ENCODE peak calls at places on chromosomes 1 and 21, in six cellular contexts. V is body of pancreas, P is suprapubic skin, T is fibroblast of lung, Z is left ventricle myocardium inferior, H is A549. D is an unnamed sample.
A peak's percentile ranks its signal among the peaks of the same experiment; 100 is the strongest.

GRCh38 chr1:241551759-241552638 is 19.8 kb downstream of the KMO start:
- DNase-seq in V (no peak), P (no peak), T (no peak), Z (peak; percentile 15), H (no peak), D (no peak)

GRCh38 chr1:2303016-2303775 is 75.1 kb downstream of the SKI start:
- DNase-seq in V (no peak), P (no peak), T (no peak), Z (no peak), H (no peak), D (no peak)

GRCh38 chr21:42532466-42533181 is 19.0 kb downstream of the SLC37A1 start:
- DNase-seq in V (no peak), P (peak; percentile 75), T (no peak), Z (peak; percentile 41), H (no peak), D (peak; percentile 65)

GRCh38 chr1:15353839-15354579 is 55.7 kb upstream of the EFHD2 start:
- DNase-seq in V (no peak), P (no peak), T (no peak), Z (no peak), H (no peak), D (no peak)

GRCh38 chr1:66048011-66048410 is 255.3 kb downstream of the PDE4B start:
- DNase-seq in V (no peak), P (no peak), T (peak; percentile 6), Z (no peak), H (no peak), D (no peak)

GRCh38 chr1:58773406-58773840 is 10.4 kb downstream of the JUN start:
- DNase-seq in V (peak; percentile 79), P (no peak), T (peak; percentile 86), Z (peak; percentile 67), H (no peak), D (peak; percentile 58)

GRCh38 chr1:117646007-117646913 is 40.4 kb downstream of the TENT5C start:
- DNase-seq in V (no peak), P (no peak), T (no peak), Z (no peak), H (no peak), D (no peak)

GRCh38 chr1:11318982-11319381 is 46.0 kb downstream of the UBIAD1 start:
- DNase-seq in V (no peak), P (no peak), T (no peak), Z (no peak), H (no peak), D (no peak)

GRCh38 chr1:233326995-233327937 is at the start of gene MAP3K21:
- DNase-seq in V (peak; percentile 99), P (peak; percentile 92), T (peak; percentile 30), Z (peak; percentile 75), H (peak; percentile 72), D (peak; percentile 61)

GRCh38 chr1:201016943-201017827 is 6.3 kb downstream of the KIF21B start:
- DNase-seq in V (no peak), P (no peak), T (no peak), Z (no peak), H (no peak), D (no peak)

GRCh38 chr1:230708631-230709580 is 5.0 kb downstream of the AGT start:
- DNase-seq in V (no peak), P (peak; percentile 87), T (no peak), Z (peak; percentile 40), H (no peak), D (no peak)

GRCh38 chr1:172540635-172541034 is 7.7 kb downstream of the SUCO start:
- DNase-seq in V (no peak), P (no peak), T (no peak), Z (no peak), H (no peak), D (no peak)

GRCh38 chr21:37365657-37366487 is 701 bp upstream of the DYRK1A start:
- DNase-seq in V (peak; percentile 77), P (peak; percentile 82), T (peak; percentile 62), Z (peak; percentile 76), H (peak; percentile 19), D (peak; percentile 54)

GRCh38 chr1:171743014-171743870 is 1.4 kb upstream of the VAMP4 start:
- DNase-seq in V (no peak), P (no peak), T (peak; percentile 88), Z (no peak), H (no peak), D (no peak)

GRCh38 chr1:201172336-201172735 is 18.1 kb upstream of the TMEM9 start:
- DNase-seq in V (peak; percentile 24), P (no peak), T (no peak), Z (no peak), H (no peak), D (no peak)

GRCh38 chr1:2443285-2444137 is 31.1 kb upstream of the PEX10 start:
- DNase-seq in V (no peak), P (no peak), T (no peak), Z (no peak), H (no peak), D (no peak)

GRCh38 chr1:210001751-210002150 is 63.7 kb downstream of the SYT14 start:
- DNase-seq in V (no peak), P (no peak), T (peak; percentile 24), Z (no peak), H (no peak), D (no peak)

GRCh38 chr1:67135354-67135753 is 584 bp upstream of the C1orf141 start:
- DNase-seq in V (no peak), P (no peak), T (peak; percentile 82), Z (no peak), H (no peak), D (no peak)

GRCh38 chr1:116912846-116913245 is 3.1 kb downstream of the PTGFRN start:
- DNase-seq in V (no peak), P (no peak), T (no peak), Z (no peak), H (no peak), D (no peak)

GRCh38 chr1:98668733-98669132 is 7.2 kb downstream of the SNX7 start:
- DNase-seq in V (no peak), P (no peak), T (no peak), Z (no peak), H (no peak), D (no peak)

GRCh38 chr1:43982241-43982640 is 3.2 kb downstream of the B4GALT2 start:
- DNase-seq in V (no peak), P (no peak), T (no peak), Z (no peak), H (no peak), D (no peak)

GRCh38 chr1:155177192-155177917 is 3.7 kb downstream of the TRIM46 start:
- DNase-seq in V (peak; percentile 12), P (peak; percentile 63), T (no peak), Z (no peak), H (no peak), D (no peak)

GRCh38 chr21:33011462-33011861 is 14.3 kb upstream of the OLIG2 start:
- DNase-seq in V (no peak), P (no peak), T (peak; percentile 70), Z (no peak), H (peak; percentile 57), D (no peak)

GRCh38 chr1:235275223-235275622 is 52.8 kb downstream of the ARID4B start:
- DNase-seq in V (no peak), P (no peak), T (no peak), Z (no peak), H (no peak), D (no peak)
- H3K4me1 ChIP-seq in V (peaks cover 52% of the 10 kb centered on the region), P (peaks cover 23% of the 10 kb centered on the region), T (no peaks in the 10 kb centered on the region), Z (peaks cover 45% of the 10 kb centered on the region), H (peaks cover 11% of the 10 kb centered on the region), D (peaks cover 5% of the 10 kb centered on the region)

DNA sequence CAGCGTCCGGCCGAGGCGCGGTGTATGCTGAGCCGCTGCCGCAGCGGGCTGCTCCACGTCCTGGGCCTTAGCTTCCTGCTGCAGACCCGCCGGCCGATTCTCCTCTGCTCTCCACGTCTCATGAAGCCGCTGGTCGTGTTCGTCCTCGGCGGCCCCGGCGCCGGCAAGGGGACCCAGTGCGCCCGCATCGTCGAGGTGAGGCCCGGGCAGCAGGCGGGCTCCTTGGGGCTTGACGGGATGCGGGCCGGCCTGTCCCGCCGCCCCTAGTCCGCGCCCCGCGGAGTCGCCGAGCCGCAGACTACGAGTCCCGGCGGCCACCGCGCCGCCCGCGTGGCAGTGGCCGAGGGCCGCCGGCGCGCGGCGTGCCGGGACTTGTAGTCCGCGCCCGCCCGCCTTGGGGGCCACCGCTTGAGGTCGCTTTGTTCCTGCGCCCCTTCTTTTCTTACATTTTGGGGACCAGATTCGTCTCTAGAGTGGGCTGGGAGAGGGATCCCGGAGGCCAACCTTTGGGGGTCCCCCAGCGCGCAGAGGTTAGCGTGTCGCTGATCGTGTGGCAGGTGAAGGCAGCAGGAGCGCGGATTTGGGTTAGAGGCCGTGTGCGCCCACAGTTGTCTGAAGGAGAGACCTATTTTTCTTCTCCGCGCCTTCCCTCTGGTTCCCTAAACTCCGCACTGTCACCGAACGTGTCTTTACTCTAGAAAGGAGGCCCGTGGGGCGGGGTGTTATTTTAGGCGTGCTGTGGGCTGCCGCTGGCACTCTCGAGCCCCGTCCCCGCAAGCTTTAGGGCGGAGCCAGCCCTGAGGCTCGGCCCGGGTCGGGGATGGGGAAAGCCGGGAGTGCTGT is 553 bp downstream of the CMPK1 start:
- DNase-seq in V (peak; percentile 74), P (peak; percentile 88), T (peak; percentile 75), Z (peak; percentile 80), H (peak; percentile 87), D (peak; percentile 59)
- TF ChIP-seq CTCF in V (peak; percentile 27), P (no peak), T (peak; percentile 35), Z (peak; percentile 29), H (peak; percentile 35), D (peak; percentile 15)

DNA sequence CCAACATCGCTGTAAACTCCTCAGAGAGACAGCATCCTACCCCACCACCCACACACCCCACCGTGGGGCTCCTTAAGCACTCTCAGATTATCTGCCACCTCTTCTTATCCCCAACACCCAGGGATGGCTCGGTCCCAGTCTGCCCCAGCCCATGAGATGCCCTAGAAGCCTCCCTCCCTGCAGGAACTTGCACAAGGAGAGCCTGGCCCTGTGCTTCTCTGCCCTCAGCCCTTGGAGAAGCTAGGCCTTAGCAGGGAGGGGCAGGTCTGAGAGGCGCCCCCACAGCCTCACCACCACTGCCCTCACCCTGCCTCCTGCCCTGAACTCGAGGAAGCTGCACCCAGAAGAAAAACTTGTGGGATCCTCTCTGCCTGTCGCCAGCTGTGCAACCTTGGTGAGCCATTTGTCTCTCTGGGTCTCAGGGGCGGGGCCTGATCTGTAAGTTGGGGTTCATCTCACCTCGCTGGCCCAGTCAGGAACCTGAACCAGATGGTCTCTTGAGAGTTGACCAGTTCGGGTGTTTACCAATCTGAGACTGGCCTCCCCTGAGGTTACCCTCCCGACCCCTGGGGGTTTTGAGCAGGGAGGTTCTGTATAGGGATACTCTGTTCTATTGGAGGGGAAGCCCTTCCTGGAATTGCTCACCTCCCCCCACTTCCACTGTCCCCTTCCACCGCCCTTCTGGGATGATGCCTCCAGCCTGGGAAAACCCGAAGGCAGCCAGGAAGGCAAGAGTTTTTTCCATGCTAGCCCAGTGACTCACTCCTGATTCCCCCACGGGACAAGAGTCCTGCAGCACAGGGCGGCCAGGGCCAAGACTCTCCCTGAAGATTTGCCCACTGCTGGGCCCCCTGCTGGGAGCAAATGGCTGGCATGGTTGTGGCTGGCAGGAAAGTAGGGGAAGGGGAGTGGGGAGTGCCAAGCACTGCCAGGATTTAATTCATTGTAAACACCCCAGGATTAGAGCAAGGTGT is at the start of gene S100A3:
- DNase-seq in V (no peak), P (peak; percentile 92), T (peak; percentile 90), Z (peak; percentile 65), H (peak; percentile 91), D (peak; percentile 81)
- H3K4me1 ChIP-seq in V (peaks cover 47% of the 10 kb centered on the region), P (peaks cover 96% of the 10 kb centered on the region), T (peaks cover 52% of the 10 kb centered on the region), Z (peaks cover 78% of the 10 kb centered on the region), H (peaks cover 83% of the 10 kb centered on the region), D (peaks cover 31% of the 10 kb centered on the region)

DNA sequence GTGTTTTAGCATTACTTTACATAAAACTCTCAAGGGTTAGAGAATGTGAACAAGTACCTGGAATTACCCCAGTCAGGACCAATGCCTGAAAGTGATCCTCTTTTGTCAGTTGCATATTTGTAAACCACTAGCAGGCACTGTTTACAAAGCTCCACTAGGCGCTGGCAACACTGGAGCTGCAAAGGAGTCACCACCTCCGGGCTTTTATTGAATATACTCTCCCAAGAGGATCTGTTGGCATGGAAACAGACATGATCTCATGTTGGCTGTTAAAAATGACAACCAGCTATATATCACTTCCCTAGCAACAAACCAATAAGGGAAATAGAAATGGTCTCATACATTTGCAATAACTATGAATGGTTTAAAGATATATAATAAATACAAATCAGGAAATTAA is 116.0 kb downstream of the TTLL7 start:
- DNase-seq in V (no peak), P (no peak), T (peak; percentile 56), Z (no peak), H (no peak), D (no peak)
- TF ChIP-seq CTCF in V (no peak), P (no peak), T (peak; percentile 21), Z (peak; percentile 9), H (peak; percentile 7), D (no peak)

D was measured in uterus.